ENCODE peak calls at places on chromosomes 13 and 19, in five cellular contexts. S, W, J, U and T are unnamed samples.

GRCh38 chr19:2043269-2043641 is 7.8 kb downstream of the MKNK2 start:
- DNase-seq in W (no peak), U (no peak), J (no peak), S (no peak), T (no peak)

GRCh38 chr13:75123428-75123827 is 358.5 kb downstream of the TBC1D4 start:
- DNase-seq in W (no peak), S (no peak), U (no peak), J (no peak), T (no peak)

GRCh38 chr19:6023085-6023682 is 45.2 kb upstream of the RANBP3 start:
- DNase-seq in U (no peak), W (no peak), S (peak), J (no peak), T (no peak)

GRCh38 chr19:40598121-40598917 is 2.9 kb upstream of the LTBP4 start:
- DNase-seq in U (peak), S (peak), J (peak), W (peak), T (peak)

GRCh38 chr19:16342002-16342715 is 17.5 kb downstream of the KLF2 start:
- DNase-seq in S (peak), U (peak), W (peak), J (peak), T (peak)

GRCh38 chr19:18780631-18781030 is 10.5 kb downstream of the COMP start:
- DNase-seq in U (no peak), J (no peak), W (no peak), S (no peak), T (peak)

GRCh38 chr19:58558623-58559274 is 338 bp upstream of the UBE2M start:
- DNase-seq in U (peak), W (peak), J (peak), S (peak), T (peak)

GRCh38 chr19:19115954-19116353 is 22.3 kb downstream of the TMEM161A start:
- DNase-seq in U (peak), W (peak), S (peak), J (peak), T (peak)

GRCh38 chr13:107124129-107124718 is 556.3 kb upstream of the ARGLU1 start:
- DNase-seq in W (no peak), U (no peak), S (peak), J (no peak), T (no peak)

GRCh38 chr13:61994174-61994573 is 578.5 kb upstream of the PCDH20 start:
- DNase-seq in W (no peak), U (no peak), J (no peak), S (no peak), T (no peak)

GRCh38 chr19:19651076-19651475 is 7.6 kb upstream of the GMIP start:
- DNase-seq in W (no peak), J (no peak), S (no peak), U (no peak), T (no peak)

GRCh38 chr13:94596575-94596971 is 621 bp upstream of the TGDS start:
- DNase-seq in J (no peak), S (no peak), U (no peak), W (no peak), T (peak)

GRCh38 chr13:41065098-41065497 is 3.8 kb downstream of the WBP4 start:
- DNase-seq in J (no peak), U (no peak), W (no peak), S (peak), T (no peak)

GRCh38 chr13:44249439-44249838 is 124.2 kb upstream of the SERP2 start:
- DNase-seq in W (no peak), U (no peak), S (peak), J (no peak), T (no peak)